ENCODE peak calls at places on chromosome 21, in eight cellular contexts. G is keratinocyte; S is ovary; Q is adrenal gland; Z is SJSA1; U is breast epithelium; W is stomach; C is CD4-positive, alpha-beta T cell. F is an unnamed sample. For H3K27me3, the result is how much of the 10 kb centered on the place peaks cover.

GRCh38 chr21:39660596-39660995 is 47.9 kb downstream of the B3GALT5 start:
- DNase-seq in G (no peak), S (no peak), Q (peak), Z (peak), U (no peak), W (no peak), C (no peak), F (no peak)

GRCh38 chr21:39078322-39079065 is 104.8 kb downstream of the PSMG1 start:
- DNase-seq in G (no peak), S (no peak), Q (no peak), Z (no peak), U (no peak), W (no peak), C (no peak), F (no peak)

GRCh38 chr21:42026072-42026415 is 15.9 kb upstream of the ZBTB21 start:
- DNase-seq in G (no peak), S (no peak), Q (peak), Z (no peak), U (no peak), W (no peak), C (no peak), F (no peak)

GRCh38 chr21:42013338-42013737 is 3.2 kb upstream of the ZBTB21 start:
- DNase-seq in G (no peak), S (no peak), Q (no peak), Z (no peak), U (no peak), W (no peak), C (no peak), F (no peak)

GRCh38 chr21:17370263-17370662 is 142.6 kb upstream of the CXADR start:
- DNase-seq in G (no peak), S (no peak), Q (no peak), Z (no peak), U (peak), W (peak), C (no peak), F (no peak)

GRCh38 chr21:18468775-18469174 is 65.2 kb upstream of the TMPRSS15 start:
- DNase-seq in G (no peak), S (no peak), Q (no peak), Z (no peak), U (no peak), W (no peak), C (no peak), F (no peak)

GRCh38 chr21:25569711-25570110 is 37.6 kb downstream of the MRPL39 start:
- DNase-seq in G (no peak), S (no peak), Q (no peak), Z (no peak), U (no peak), W (no peak), C (no peak), F (no peak)

GRCh38 chr21:23111070-23111605 is 2112.9 kb downstream of the NCAM2 start:
- DNase-seq in G (no peak), S (no peak), Q (no peak), Z (no peak), U (no peak), W (no peak), C (no peak), F (no peak)

GRCh38 chr21:29788752-29789151 is 151.0 kb downstream of the GRIK1 start:
- DNase-seq in G (no peak), S (no peak), Q (no peak), Z (no peak), U (no peak), W (no peak), C (no peak), F (no peak)

GRCh38 chr21:29056005-29056404 is 17.4 kb downstream of the CCT8 start:
- DNase-seq in G (no peak), S (no peak), Q (no peak), Z (no peak), U (no peak), W (no peak), C (no peak), F (no peak)

GRCh38 chr21:15741510-15741909 is 11.7 kb downstream of the USP25 start:
- DNase-seq in G (no peak), S (no peak), Q (no peak), Z (no peak), U (no peak), W (no peak), C (no peak), F (no peak)

GRCh38 chr21:31305888-31306287 is 38.2 kb downstream of the TIAM1 start:
- DNase-seq in G (no peak), S (no peak), Q (no peak), Z (no peak), U (no peak), W (no peak), C (no peak), F (no peak)

GRCh38 chr21:31310750-31311149 is 33.3 kb downstream of the TIAM1 start:
- DNase-seq in G (peak), S (no peak), Q (no peak), Z (no peak), U (no peak), W (peak), C (no peak), F (no peak)

DNA sequence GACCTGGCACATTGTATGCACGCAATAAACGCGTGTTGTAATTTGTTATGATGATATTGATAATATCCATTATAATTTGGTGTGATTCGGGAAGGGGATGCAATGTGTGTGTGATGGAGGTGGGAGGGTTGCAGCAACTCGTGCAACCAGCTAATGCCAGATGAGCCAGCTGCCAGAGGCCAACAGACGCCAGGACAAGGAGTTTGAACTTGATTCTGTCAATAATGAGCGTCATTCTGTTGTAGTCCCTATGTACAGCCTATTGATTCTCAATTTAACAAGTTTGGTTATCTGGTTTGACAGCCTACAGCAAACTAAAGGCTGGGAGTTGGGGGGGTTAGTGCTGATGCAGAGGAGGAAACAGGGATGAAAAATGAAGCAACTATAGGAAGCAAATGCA is 35.5 kb downstream of the TIAM1 start:
- DNase-seq in G (no peak), S (no peak), Q (no peak), Z (no peak), U (no peak), W (no peak), C (no peak), F (no peak)
- H3K27me3 ChIP-seq in G (under half), S (under half), Q (under half), Z (under half), U (under half), W (under half), C (under half), F (under half)

GRCh38 chr21:32015740-32016139 is 142.9 kb downstream of the HUNK start:
- DNase-seq in G (no peak), S (no peak), Q (no peak), Z (no peak), U (no peak), W (no peak), C (no peak), F (no peak)

GRCh38 chr21:32018381-32018780 is 145.6 kb downstream of the HUNK start:
- DNase-seq in G (no peak), S (no peak), Q (no peak), Z (no peak), U (no peak), W (no peak), C (no peak), F (no peak)

GRCh38 chr21:32020551-32020950 is 147.7 kb downstream of the HUNK start:
- DNase-seq in G (no peak), S (no peak), Q (peak), Z (no peak), U (no peak), W (no peak), C (no peak), F (no peak)

GRCh38 chr21:32022141-32022540 is 149.3 kb downstream of the HUNK start:
- DNase-seq in G (no peak), S (no peak), Q (no peak), Z (no peak), U (no peak), W (no peak), C (no peak), F (no peak)

GRCh38 chr21:32021319-32022027 is 148.7 kb downstream of the HUNK start:
- DNase-seq in G (no peak), S (peak), Q (no peak), Z (no peak), U (peak), W (peak), C (no peak), F (peak)
- H3K27me3 ChIP-seq in G (under half), S (under half), Q (under half), Z (under half), U (under half), W (under half), C (under half), F (under half)

GRCh38 chr21:35046223-35046690 is 2.8 kb downstream of the RUNX1 start:
- DNase-seq in G (no peak), S (no peak), Q (no peak), Z (no peak), U (no peak), W (no peak), C (no peak), F (no peak)
- H3K27me3 ChIP-seq in G (under half), S (under half), Q (under half), Z (under half), U (under half), W (under half), C (under half), F (under half)

GRCh38 chr21:33668620-33669019 is 26.3 kb downstream of the ITSN1 start:
- DNase-seq in G (no peak), S (no peak), Q (peak), Z (no peak), U (no peak), W (no peak), C (no peak), F (no peak)

GRCh38 chr21:33670076-33670475 is 27.8 kb downstream of the ITSN1 start:
- DNase-seq in G (no peak), S (no peak), Q (no peak), Z (no peak), U (no peak), W (no peak), C (no peak), F (no peak)

GRCh38 chr21:33666153-33666552 is 23.9 kb downstream of the ITSN1 start:
- DNase-seq in G (no peak), S (no peak), Q (no peak), Z (no peak), U (no peak), W (no peak), C (no peak), F (no peak)

GRCh38 chr21:33664135-33664534 is 21.8 kb downstream of the ITSN1 start:
- DNase-seq in G (no peak), S (no peak), Q (no peak), Z (no peak), U (no peak), W (no peak), C (no peak), F (no peak)

DNA sequence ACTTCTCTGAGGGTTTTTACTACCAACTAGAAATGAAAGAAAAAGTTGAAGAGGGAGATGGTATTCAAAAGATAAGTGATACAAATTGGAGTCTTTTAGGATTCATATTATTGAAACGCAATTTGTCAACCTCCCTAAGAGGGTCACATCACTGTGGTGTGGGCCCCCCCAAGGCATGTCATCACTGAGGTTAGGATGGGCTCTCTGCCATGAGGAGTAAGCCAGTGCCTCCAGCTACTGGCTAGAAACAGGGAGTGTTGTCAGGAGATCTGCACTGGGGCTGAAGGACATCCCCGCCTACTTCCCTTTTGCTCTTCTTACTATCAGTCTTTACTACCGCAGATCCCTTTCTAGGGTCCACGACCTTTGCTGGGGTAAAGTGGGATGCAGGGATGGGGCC is 25.9 kb downstream of the ITSN1 start:
- DNase-seq in G (no peak), S (no peak), Q (peak), Z (no peak), U (no peak), W (no peak), C (no peak), F (no peak)
- H3K27me3 ChIP-seq in G (under half), S (under half), Q (under half), Z (under half), U (under half), W (under half), C (under half), F (under half)

GRCh38 chr21:33046455-33046854 is 20.7 kb downstream of the OLIG2 start:
- DNase-seq in G (no peak), S (no peak), Q (no peak), Z (no peak), U (no peak), W (no peak), C (no peak), F (no peak)
- H3K27me3 ChIP-seq in G (under half), S (under half), Q (under half), Z (under half), U (under half), W (under half), C (under half), F (under half)

DNA sequence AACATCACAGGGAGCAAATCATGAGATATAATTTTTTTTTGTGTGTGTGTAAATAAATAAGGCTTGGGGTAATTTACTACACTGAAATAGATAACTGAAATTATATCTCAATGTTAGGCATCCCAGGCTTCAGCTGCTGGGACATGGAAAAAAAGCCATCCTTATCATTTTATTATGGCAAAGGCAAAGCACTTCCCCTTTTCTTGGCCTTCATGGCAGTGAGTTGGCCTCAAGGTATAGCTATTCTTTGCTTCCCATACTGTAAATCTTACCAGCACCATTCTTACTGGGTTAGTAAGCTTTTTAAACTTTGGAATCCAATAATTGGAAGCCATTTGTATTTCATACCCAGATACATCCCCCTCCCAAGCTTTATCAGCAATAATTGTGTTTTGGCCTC is 29.0 kb downstream of the RBM11 start:
- DNase-seq in G (no peak), S (no peak), Q (no peak), Z (no peak), U (no peak), W (no peak), C (no peak), F (no peak)
- H3K27me3 ChIP-seq in G (under half), S (under half), Q (under half), Z (under half), U (under half), W (under half), C (under half), F (under half)

GRCh38 chr21:46048926-46049889 is 48.7 kb upstream of the COL6A2 start:
- DNase-seq in G (peak), S (peak), Q (peak), Z (peak), U (peak), W (peak), C (no peak), F (peak)
- H3K27me3 ChIP-seq in G (under half), S (under half), Q (under half), Z (under half), U (under half), W (under half), C (under half), F (under half)

GRCh38 chr21:45253633-45254556 is 33.8 kb downstream of the POFUT2 start:
- DNase-seq in G (no peak), S (no peak), Q (no peak), Z (no peak), U (no peak), W (no peak), C (no peak), F (no peak)
- H3K27me3 ChIP-seq in G (under half), S (under half), Q (under half), Z (under half), U (under half), W (under half), C (under half), F (under half)

GRCh38 chr21:46130721-46131720 is 24.4 kb downstream of the FTCD start:
- DNase-seq in G (no peak), S (peak), Q (no peak), Z (no peak), U (no peak), W (no peak), C (no peak), F (no peak)
- H3K27me3 ChIP-seq in G (under half), S (under half), Q (under half), Z (under half), U (under half), W (under half), C (under half), F (under half)